ENCODE peak calls at places on chromosomes 5 and 9, in nine cellular contexts. One of them, this sample, is unnamed.
A peak's percentile ranks its signal among the peaks of the same experiment; 100 is the strongest.

GRCh38 chr5:132666310-132667123 is 7.3 kb upstream of the IL4 start:
- DNase-seq in WTC11: no peak
- DNase-seq in endodermal cell: no peak
- DNase-seq in stimulated activated CD4-positive, alpha-beta T cell treated with anti-CD3 and anti-CD28 coated beads, Interleukin-2, amount 100 ng/mL, for 48 hours: no peak
- DNase-seq in amniotic stem cell: no peak
- DNase-seq in EL: no peak
- DNase-seq in H4: no peak
- DNase-seq in GM23248: no peak
- DNase-seq in T follicular helper cell: no peak
- DNase-seq in this sample: no peak

GRCh38 chr9:126317513-126317912 is 9.1 kb upstream of the MVB12B start:
- DNase-seq in WTC11: no peak
- DNase-seq in endodermal cell: no peak
- DNase-seq in stimulated activated CD4-positive, alpha-beta T cell treated with anti-CD3 and anti-CD28 coated beads, Interleukin-2, amount 100 ng/mL, for 48 hours: no peak
- DNase-seq in amniotic stem cell: no peak
- DNase-seq in EL: no peak
- DNase-seq in H4: no peak
- DNase-seq in GM23248: peak; percentile 21
- DNase-seq in T follicular helper cell: no peak
- DNase-seq in this sample: no peak

GRCh38 chr5:143880178-143880577 is 68.2 kb downstream of the HMHB1 start:
- DNase-seq in WTC11: no peak
- DNase-seq in endodermal cell: no peak
- DNase-seq in stimulated activated CD4-positive, alpha-beta T cell treated with anti-CD3 and anti-CD28 coated beads, Interleukin-2, amount 100 ng/mL, for 48 hours: no peak
- DNase-seq in amniotic stem cell: no peak
- DNase-seq in EL: peak; percentile 30
- DNase-seq in H4: no peak
- DNase-seq in GM23248: no peak
- DNase-seq in T follicular helper cell: no peak
- DNase-seq in this sample: no peak

GRCh38 chr5:79183617-79184016 is 52.3 kb upstream of the JMY start:
- DNase-seq in WTC11: no peak
- DNase-seq in endodermal cell: no peak
- DNase-seq in stimulated activated CD4-positive, alpha-beta T cell treated with anti-CD3 and anti-CD28 coated beads, Interleukin-2, amount 100 ng/mL, for 48 hours: no peak
- DNase-seq in amniotic stem cell: no peak
- DNase-seq in EL: no peak
- DNase-seq in H4: no peak
- DNase-seq in GM23248: peak; percentile 65
- DNase-seq in T follicular helper cell: no peak
- DNase-seq in this sample: no peak

GRCh38 chr5:15376803-15377202 is 123.2 kb upstream of the FBXL7 start:
- DNase-seq in WTC11: no peak
- DNase-seq in endodermal cell: no peak
- DNase-seq in stimulated activated CD4-positive, alpha-beta T cell treated with anti-CD3 and anti-CD28 coated beads, Interleukin-2, amount 100 ng/mL, for 48 hours: no peak
- DNase-seq in amniotic stem cell: no peak
- DNase-seq in EL: no peak
- DNase-seq in H4: no peak
- DNase-seq in GM23248: peak; percentile 18
- DNase-seq in T follicular helper cell: no peak
- DNase-seq in this sample: no peak

GRCh38 chr9:81389569-81389993 is 299.8 kb downstream of the TLE1 start:
- DNase-seq in WTC11: no peak
- DNase-seq in endodermal cell: no peak
- DNase-seq in stimulated activated CD4-positive, alpha-beta T cell treated with anti-CD3 and anti-CD28 coated beads, Interleukin-2, amount 100 ng/mL, for 48 hours: no peak
- DNase-seq in amniotic stem cell: peak; percentile 68
- DNase-seq in EL: peak; percentile 99
- DNase-seq in H4: peak; percentile 75
- DNase-seq in GM23248: peak; percentile 98
- DNase-seq in T follicular helper cell: no peak
- DNase-seq in this sample: no peak

GRCh38 chr9:109341561-109341960 is 20.7 kb upstream of the EPB41L4B start:
- DNase-seq in WTC11: no peak
- DNase-seq in endodermal cell: no peak
- DNase-seq in stimulated activated CD4-positive, alpha-beta T cell treated with anti-CD3 and anti-CD28 coated beads, Interleukin-2, amount 100 ng/mL, for 48 hours: no peak
- DNase-seq in amniotic stem cell: no peak
- DNase-seq in EL: no peak
- DNase-seq in H4: no peak
- DNase-seq in GM23248: no peak
- DNase-seq in T follicular helper cell: no peak
- DNase-seq in this sample: no peak

GRCh38 chr9:96856363-96857286 is 2.3 kb upstream of the ZNF782 start:
- DNase-seq in WTC11: peak; percentile 72
- DNase-seq in endodermal cell: peak; percentile 92
- DNase-seq in stimulated activated CD4-positive, alpha-beta T cell treated with anti-CD3 and anti-CD28 coated beads, Interleukin-2, amount 100 ng/mL, for 48 hours: peak; percentile 63
- DNase-seq in amniotic stem cell: peak; percentile 37
- DNase-seq in EL: peak; percentile 77
- DNase-seq in H4: peak; percentile 48
- DNase-seq in GM23248: peak; percentile 83
- DNase-seq in T follicular helper cell: peak; percentile 65
- DNase-seq in this sample: peak; percentile 71

GRCh38 chr9:21670374-21670773 is 132.1 kb upstream of the MTAP start:
- DNase-seq in WTC11: no peak
- DNase-seq in endodermal cell: no peak
- DNase-seq in stimulated activated CD4-positive, alpha-beta T cell treated with anti-CD3 and anti-CD28 coated beads, Interleukin-2, amount 100 ng/mL, for 48 hours: no peak
- DNase-seq in amniotic stem cell: no peak
- DNase-seq in EL: no peak
- DNase-seq in H4: no peak
- DNase-seq in GM23248: peak; percentile 24
- DNase-seq in T follicular helper cell: no peak
- DNase-seq in this sample: no peak

GRCh38 chr9:104177003-104177611 is 83.0 kb downstream of the SMC2 start:
- DNase-seq in WTC11: no peak
- DNase-seq in endodermal cell: no peak
- DNase-seq in stimulated activated CD4-positive, alpha-beta T cell treated with anti-CD3 and anti-CD28 coated beads, Interleukin-2, amount 100 ng/mL, for 48 hours: no peak
- DNase-seq in amniotic stem cell: no peak
- DNase-seq in EL: peak; percentile 11
- DNase-seq in H4: peak; percentile 3
- DNase-seq in GM23248: peak; percentile 4
- DNase-seq in T follicular helper cell: no peak
- DNase-seq in this sample: no peak

GRCh38 chr9:109307380-109308240 is 13.2 kb downstream of the EPB41L4B start:
- DNase-seq in WTC11: no peak
- DNase-seq in endodermal cell: no peak
- DNase-seq in stimulated activated CD4-positive, alpha-beta T cell treated with anti-CD3 and anti-CD28 coated beads, Interleukin-2, amount 100 ng/mL, for 48 hours: no peak
- DNase-seq in amniotic stem cell: no peak
- DNase-seq in EL: no peak
- DNase-seq in H4: peak; percentile 67
- DNase-seq in GM23248: no peak
- DNase-seq in T follicular helper cell: no peak
- DNase-seq in this sample: no peak

GRCh38 chr5:175471628-175472027 is 6.7 kb upstream of the SFXN1 start:
- DNase-seq in WTC11: no peak
- DNase-seq in endodermal cell: no peak
- DNase-seq in stimulated activated CD4-positive, alpha-beta T cell treated with anti-CD3 and anti-CD28 coated beads, Interleukin-2, amount 100 ng/mL, for 48 hours: peak; percentile 26
- DNase-seq in amniotic stem cell: no peak
- DNase-seq in EL: no peak
- DNase-seq in H4: no peak
- DNase-seq in GM23248: no peak
- DNase-seq in T follicular helper cell: no peak
- DNase-seq in this sample: no peak

GRCh38 chr9:126614455-126615248 is 924 bp downstream of the LMX1B start:
- DNase-seq in WTC11: peak; percentile 31
- DNase-seq in endodermal cell: peak; percentile 81
- DNase-seq in stimulated activated CD4-positive, alpha-beta T cell treated with anti-CD3 and anti-CD28 coated beads, Interleukin-2, amount 100 ng/mL, for 48 hours: no peak
- DNase-seq in amniotic stem cell: no peak
- DNase-seq in EL: no peak
- DNase-seq in H4: no peak
- DNase-seq in GM23248: no peak
- DNase-seq in T follicular helper cell: no peak
- DNase-seq in this sample: no peak

GRCh38 chr9:36017278-36017677 is 19.4 kb upstream of the RECK start:
- DNase-seq in WTC11: no peak
- DNase-seq in endodermal cell: no peak
- DNase-seq in stimulated activated CD4-positive, alpha-beta T cell treated with anti-CD3 and anti-CD28 coated beads, Interleukin-2, amount 100 ng/mL, for 48 hours: no peak
- DNase-seq in amniotic stem cell: no peak
- DNase-seq in EL: no peak
- DNase-seq in H4: no peak
- DNase-seq in GM23248: peak; percentile 44
- DNase-seq in T follicular helper cell: no peak
- DNase-seq in this sample: no peak

GRCh38 chr9:114281421-114282103 is 41.3 kb upstream of the ORM1 start:
- DNase-seq in WTC11: peak; percentile 6
- DNase-seq in endodermal cell: peak; percentile 36
- DNase-seq in stimulated activated CD4-positive, alpha-beta T cell treated with anti-CD3 and anti-CD28 coated beads, Interleukin-2, amount 100 ng/mL, for 48 hours: no peak
- DNase-seq in amniotic stem cell: no peak
- DNase-seq in EL: no peak
- DNase-seq in H4: peak; percentile 54
- DNase-seq in GM23248: peak; percentile 41
- DNase-seq in T follicular helper cell: no peak
- DNase-seq in this sample: peak; percentile 38

GRCh38 chr5:132526290-132526973 is 16.9 kb downstream of the IL5 start:
- DNase-seq in WTC11: peak; percentile 42
- DNase-seq in endodermal cell: peak; percentile 82
- DNase-seq in stimulated activated CD4-positive, alpha-beta T cell treated with anti-CD3 and anti-CD28 coated beads, Interleukin-2, amount 100 ng/mL, for 48 hours: peak; percentile 32
- DNase-seq in amniotic stem cell: peak; percentile 15
- DNase-seq in EL: peak; percentile 68
- DNase-seq in H4: no peak
- DNase-seq in GM23248: peak; percentile 66
- DNase-seq in T follicular helper cell: no peak
- DNase-seq in this sample: no peak

GRCh38 chr9:120974921-120975320 is 48.3 kb upstream of the TRAF1 start:
- DNase-seq in WTC11: no peak
- DNase-seq in endodermal cell: no peak
- DNase-seq in stimulated activated CD4-positive, alpha-beta T cell treated with anti-CD3 and anti-CD28 coated beads, Interleukin-2, amount 100 ng/mL, for 48 hours: no peak
- DNase-seq in amniotic stem cell: no peak
- DNase-seq in EL: no peak
- DNase-seq in H4: no peak
- DNase-seq in GM23248: no peak
- DNase-seq in T follicular helper cell: no peak
- DNase-seq in this sample: no peak

GRCh38 chr5:116671211-116671736 is 96.7 kb upstream of the SEMA6A start:
- DNase-seq in WTC11: no peak
- DNase-seq in endodermal cell: peak; percentile 72
- DNase-seq in stimulated activated CD4-positive, alpha-beta T cell treated with anti-CD3 and anti-CD28 coated beads, Interleukin-2, amount 100 ng/mL, for 48 hours: no peak
- DNase-seq in amniotic stem cell: no peak
- DNase-seq in EL: no peak
- DNase-seq in H4: no peak
- DNase-seq in GM23248: no peak
- DNase-seq in T follicular helper cell: no peak
- DNase-seq in this sample: no peak

GRCh38 chr9:21110708-21111576 is 30.7 kb downstream of the IFNW1 start:
- DNase-seq in WTC11: no peak
- DNase-seq in endodermal cell: no peak
- DNase-seq in stimulated activated CD4-positive, alpha-beta T cell treated with anti-CD3 and anti-CD28 coated beads, Interleukin-2, amount 100 ng/mL, for 48 hours: no peak
- DNase-seq in amniotic stem cell: peak; percentile 33
- DNase-seq in EL: peak; percentile 70
- DNase-seq in H4: peak; percentile 24
- DNase-seq in GM23248: peak; percentile 68
- DNase-seq in T follicular helper cell: no peak
- DNase-seq in this sample: no peak

GRCh38 chr5:55037816-55038379 is 13.8 kb downstream of the GZMK start:
- DNase-seq in WTC11: no peak
- DNase-seq in endodermal cell: no peak
- DNase-seq in stimulated activated CD4-positive, alpha-beta T cell treated with anti-CD3 and anti-CD28 coated beads, Interleukin-2, amount 100 ng/mL, for 48 hours: no peak
- DNase-seq in amniotic stem cell: no peak
- DNase-seq in EL: no peak
- DNase-seq in H4: no peak
- DNase-seq in GM23248: no peak
- DNase-seq in T follicular helper cell: no peak
- DNase-seq in this sample: no peak

GRCh38 chr9:13432914-13433313 is 153.4 kb upstream of the MPDZ start:
- DNase-seq in WTC11: no peak
- DNase-seq in endodermal cell: no peak
- DNase-seq in stimulated activated CD4-positive, alpha-beta T cell treated with anti-CD3 and anti-CD28 coated beads, Interleukin-2, amount 100 ng/mL, for 48 hours: no peak
- DNase-seq in amniotic stem cell: no peak
- DNase-seq in EL: peak; percentile 11
- DNase-seq in H4: no peak
- DNase-seq in GM23248: no peak
- DNase-seq in T follicular helper cell: no peak
- DNase-seq in this sample: no peak

GRCh38 chr5:43078956-43079355 is 38.8 kb upstream of the ANXA2R start:
- DNase-seq in WTC11: no peak
- DNase-seq in endodermal cell: no peak
- DNase-seq in stimulated activated CD4-positive, alpha-beta T cell treated with anti-CD3 and anti-CD28 coated beads, Interleukin-2, amount 100 ng/mL, for 48 hours: no peak
- DNase-seq in amniotic stem cell: no peak
- DNase-seq in EL: peak; percentile 90
- DNase-seq in H4: peak; percentile 39
- DNase-seq in GM23248: peak; percentile 85
- DNase-seq in T follicular helper cell: no peak
- DNase-seq in this sample: no peak

GRCh38 chr5:149063017-149063687 is at the start of gene SH3TC2:
- DNase-seq in WTC11: peak; percentile 66
- DNase-seq in endodermal cell: peak; percentile 94
- DNase-seq in stimulated activated CD4-positive, alpha-beta T cell treated with anti-CD3 and anti-CD28 coated beads, Interleukin-2, amount 100 ng/mL, for 48 hours: no peak
- DNase-seq in amniotic stem cell: no peak
- DNase-seq in EL: peak; percentile 87
- DNase-seq in H4: peak; percentile 55
- DNase-seq in GM23248: peak; percentile 50
- DNase-seq in T follicular helper cell: no peak
- DNase-seq in this sample: peak; percentile 30

GRCh38 chr5:134435525-134435924 is 23.8 kb upstream of the CDKN2AIPNL start:
- DNase-seq in WTC11: no peak
- DNase-seq in endodermal cell: no peak
- DNase-seq in stimulated activated CD4-positive, alpha-beta T cell treated with anti-CD3 and anti-CD28 coated beads, Interleukin-2, amount 100 ng/mL, for 48 hours: peak; percentile 19
- DNase-seq in amniotic stem cell: peak; percentile 18
- DNase-seq in EL: peak; percentile 53
- DNase-seq in H4: no peak
- DNase-seq in GM23248: peak; percentile 97
- DNase-seq in T follicular helper cell: no peak
- DNase-seq in this sample: no peak

GRCh38 chr9:33106827-33107621 is 30.6 kb upstream of the SMU1 start:
- DNase-seq in WTC11: peak; percentile 31
- DNase-seq in endodermal cell: peak; percentile 65
- DNase-seq in stimulated activated CD4-positive, alpha-beta T cell treated with anti-CD3 and anti-CD28 coated beads, Interleukin-2, amount 100 ng/mL, for 48 hours: no peak
- DNase-seq in amniotic stem cell: no peak
- DNase-seq in EL: peak; percentile 91
- DNase-seq in H4: peak; percentile 77
- DNase-seq in GM23248: peak; percentile 86
- DNase-seq in T follicular helper cell: no peak
- DNase-seq in this sample: no peak

GRCh38 chr5:157327771-157328170 is 61.8 kb downstream of the CYFIP2 start:
- DNase-seq in WTC11: no peak
- DNase-seq in endodermal cell: no peak
- DNase-seq in stimulated activated CD4-positive, alpha-beta T cell treated with anti-CD3 and anti-CD28 coated beads, Interleukin-2, amount 100 ng/mL, for 48 hours: no peak
- DNase-seq in amniotic stem cell: no peak
- DNase-seq in EL: no peak
- DNase-seq in H4: no peak
- DNase-seq in GM23248: no peak
- DNase-seq in T follicular helper cell: no peak
- DNase-seq in this sample: no peak

GRCh38 chr5:179261301-179262125 is 83.7 kb downstream of the ADAMTS2 start:
- DNase-seq in WTC11: peak; percentile 84
- DNase-seq in endodermal cell: peak; percentile 94
- DNase-seq in stimulated activated CD4-positive, alpha-beta T cell treated with anti-CD3 and anti-CD28 coated beads, Interleukin-2, amount 100 ng/mL, for 48 hours: no peak
- DNase-seq in amniotic stem cell: no peak
- DNase-seq in EL: peak; percentile 38
- DNase-seq in H4: no peak
- DNase-seq in GM23248: peak; percentile 60
- DNase-seq in T follicular helper cell: no peak
- DNase-seq in this sample: no peak

GRCh38 chr9:73780916-73781315 is 629.3 kb downstream of the ANXA1 start:
- DNase-seq in WTC11: no peak
- DNase-seq in endodermal cell: no peak
- DNase-seq in stimulated activated CD4-positive, alpha-beta T cell treated with anti-CD3 and anti-CD28 coated beads, Interleukin-2, amount 100 ng/mL, for 48 hours: no peak
- DNase-seq in amniotic stem cell: peak; percentile 67
- DNase-seq in EL: peak; percentile 49
- DNase-seq in H4: peak; percentile 90
- DNase-seq in GM23248: peak; percentile 79
- DNase-seq in T follicular helper cell: no peak
- DNase-seq in this sample: no peak

GRCh38 chr5:133790898-133791297 is 177.5 kb downstream of the C5orf15 start:
- DNase-seq in WTC11: no peak
- DNase-seq in endodermal cell: no peak
- DNase-seq in stimulated activated CD4-positive, alpha-beta T cell treated with anti-CD3 and anti-CD28 coated beads, Interleukin-2, amount 100 ng/mL, for 48 hours: no peak
- DNase-seq in amniotic stem cell: no peak
- DNase-seq in EL: no peak
- DNase-seq in H4: no peak
- DNase-seq in GM23248: no peak
- DNase-seq in T follicular helper cell: no peak
- DNase-seq in this sample: no peak

GRCh38 chr9:97984188-97985057 is 1.3 kb downstream of the ANP32B start:
- DNase-seq in WTC11: peak; percentile 50
- DNase-seq in endodermal cell: peak; percentile 77
- DNase-seq in stimulated activated CD4-positive, alpha-beta T cell treated with anti-CD3 and anti-CD28 coated beads, Interleukin-2, amount 100 ng/mL, for 48 hours: peak; percentile 83
- DNase-seq in amniotic stem cell: peak; percentile 68
- DNase-seq in EL: peak; percentile 79
- DNase-seq in H4: peak; percentile 24
- DNase-seq in GM23248: peak; percentile 90
- DNase-seq in T follicular helper cell: peak; percentile 67
- DNase-seq in this sample: peak; percentile 91

GRCh38 chr5:150573867-150574817 is 66.2 kb downstream of the NDST1 start:
- DNase-seq in WTC11: no peak
- DNase-seq in endodermal cell: peak; percentile 70
- DNase-seq in stimulated activated CD4-positive, alpha-beta T cell treated with anti-CD3 and anti-CD28 coated beads, Interleukin-2, amount 100 ng/mL, for 48 hours: no peak
- DNase-seq in amniotic stem cell: no peak
- DNase-seq in EL: no peak
- DNase-seq in H4: no peak
- DNase-seq in GM23248: peak; percentile 24
- DNase-seq in T follicular helper cell: no peak
- DNase-seq in this sample: no peak

This sample was measured in pancreas.